ENCODE peak calls at places on chromosomes 16 and 17, in five cellular contexts. U, D, E, P and J are unnamed samples.

GRCh38 chr16:30368122-30368791 is 2.0 kb downstream of the TBC1D10B start:
- DNase-seq in U (no peak), D (no peak), E (no peak), P (no peak), J (no peak)

GRCh38 chr17:79986441-79987186 is 49.1 kb downstream of the TBC1D16 start:
- DNase-seq in U (no peak), P (no peak), E (no peak), D (no peak), J (no peak)

GRCh38 chr16:71185366-71185765 is 45.2 kb downstream of the HYDIN start:
- DNase-seq in D (no peak), E (no peak), U (no peak), P (no peak), J (no peak)

GRCh38 chr16:30357085-30357714 is 2.1 kb upstream of the CD2BP2 start:
- DNase-seq in P (no peak), U (no peak), E (no peak), D (no peak), J (no peak)

GRCh38 chr17:28960256-28961106 is 9.2 kb upstream of the PHF12 start:
- DNase-seq in E (no peak), P (no peak), U (no peak), D (no peak), J (no peak)

GRCh38 chr17:72030067-72030899 is 90.5 kb upstream of the SOX9 start:
- DNase-seq in U (no peak), E (peak; percentile 62), D (no peak), P (peak; percentile 93), J (peak; percentile 37)

GRCh38 chr17:7177954-7178477 is 1.2 kb downstream of the ASGR1 start:
- DNase-seq in D (no peak), P (no peak), E (no peak), U (no peak), J (no peak)

GRCh38 chr16:10566613-10567012 is 13.8 kb downstream of the EMP2 start:
- DNase-seq in E (no peak), P (no peak), U (no peak), D (no peak), J (no peak)

GRCh38 chr17:53627511-53627910 is 195.2 kb upstream of the KIF2B start:
- DNase-seq in E (no peak), P (peak; percentile 30), U (no peak), D (no peak), J (no peak)